ENCODE peak calls at places on chromosome 13, in four cellular contexts. B is HepG2, W is HEK293T, U is K562. Z is an unnamed sample.

GRCh38 chr13:47166341-47166740 is 269.5 kb upstream of the HTR2A start:
- DNase-seq in B (no peak), U (no peak), W (no peak), Z (no peak)

GRCh38 chr13:109666656-109667448 is 119.5 kb downstream of the IRS2 start:
- DNase-seq in U (no peak), W (no peak), B (no peak), Z (no peak)

GRCh38 chr13:94329754-94330551 is 149.5 kb downstream of the DCT start:
- DNase-seq in B (peak), U (no peak), W (no peak), Z (no peak)

GRCh38 chr13:35884211-35884610 is 247.0 kb downstream of the DCLK1 start:
- DNase-seq in W (no peak), U (no peak), B (no peak), Z (no peak)

GRCh38 chr13:111365149-111366005 is 44.9 kb downstream of the TEX29 start:
- DNase-seq in B (no peak), W (no peak), U (no peak), Z (no peak)

GRCh38 chr13:83753912-83754624 is 128.2 kb downstream of the SLITRK1 start:
- DNase-seq in W (no peak), U (no peak), B (no peak), Z (no peak)

GRCh38 chr13:113050856-113051431 is 54.6 kb upstream of the F7 start:
- DNase-seq in W (no peak), B (no peak), U (no peak), Z (no peak)

GRCh38 chr13:34107814-34108213 is 289.9 kb downstream of the RFC3 start:
- DNase-seq in W (no peak), U (no peak), B (no peak), Z (no peak)

GRCh38 chr13:21164631-21165030 is 11.7 kb downstream of the SKA3 start:
- DNase-seq in W (no peak), U (no peak), B (no peak), Z (no peak)

GRCh38 chr13:110913322-110913721 is 1.5 kb downstream of the ANKRD10 start:
- DNase-seq in W (no peak), B (peak), U (no peak), Z (no peak)

GRCh38 chr13:22049384-22049783 is 378.5 kb downstream of the FGF9 start:
- DNase-seq in B (no peak), W (no peak), U (no peak), Z (no peak)

DNA sequence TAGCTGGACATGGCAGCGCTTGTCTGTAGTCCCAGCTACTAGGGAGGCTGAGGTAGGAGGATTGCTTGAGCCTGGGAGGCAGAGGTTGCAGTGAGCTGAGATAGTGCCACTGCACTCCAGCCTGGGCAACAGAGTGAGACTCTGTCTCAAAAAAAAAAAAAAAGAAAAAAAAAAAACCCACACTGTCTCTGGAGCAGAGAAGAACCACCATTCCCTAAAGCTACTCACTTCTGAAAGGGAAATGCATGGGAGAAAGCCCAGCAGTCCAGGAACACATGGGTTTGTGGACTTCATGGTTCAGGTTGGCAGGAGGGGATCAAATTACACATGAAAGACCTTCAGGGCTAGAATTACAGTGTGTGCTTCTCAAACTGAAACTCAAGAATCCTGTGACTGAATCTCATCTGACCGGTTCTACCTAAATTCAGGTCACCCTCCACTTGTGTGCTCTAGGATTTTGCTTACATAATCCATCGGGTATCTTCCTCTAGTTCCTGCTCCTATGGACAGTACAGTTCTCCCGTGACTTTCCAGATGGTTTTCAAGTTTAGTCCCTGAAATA is 30.2 kb upstream of the CPB2 start:
- DNase-seq in U (no peak), W (peak), B (peak), Z (no peak)
- TF ChIP-seq FOXK2 in U (no peak), W (no peak), B (no peak), Z (no peak)

GRCh38 chr13:114111577-114111976 is 20.8 kb downstream of the RASA3 start:
- DNase-seq in U (no peak), W (no peak), B (no peak), Z (no peak)
- TF ChIP-seq FOXK2 in U (no peak), W (no peak), B (no peak), Z (no peak)

GRCh38 chr13:79779761-79780160 is 298.8 kb downstream of the NDFIP2 start:
- DNase-seq in W (no peak), U (no peak), B (peak), Z (no peak)

GRCh38 chr13:79776538-79776937 is 295.6 kb downstream of the NDFIP2 start:
- DNase-seq in W (no peak), U (no peak), B (no peak), Z (no peak)

GRCh38 chr13:79777504-79777903 is 296.5 kb downstream of the NDFIP2 start:
- DNase-seq in U (no peak), W (no peak), B (no peak), Z (no peak)

GRCh38 chr13:79780240-79780639 is 299.3 kb downstream of the NDFIP2 start:
- DNase-seq in W (no peak), U (no peak), B (no peak), Z (peak)

DNA sequence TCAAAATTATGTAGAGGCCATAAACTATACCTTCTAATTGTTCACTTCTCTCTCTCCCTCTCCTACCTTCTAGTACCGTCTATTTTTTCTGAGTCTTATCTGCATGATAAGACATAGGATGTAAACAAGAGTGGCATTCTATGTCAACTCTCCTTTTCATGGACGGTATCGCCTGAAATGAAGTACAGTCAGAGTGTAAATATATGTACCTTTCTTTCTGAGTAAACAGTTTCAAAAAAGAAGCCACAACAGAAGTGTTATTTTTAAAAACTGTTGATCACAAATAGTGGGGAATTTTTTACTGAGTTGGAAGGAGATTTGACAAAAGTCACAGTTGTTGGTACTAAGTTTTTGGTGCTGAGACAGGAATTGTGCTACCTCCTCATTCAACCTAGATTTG is 298.1 kb downstream of the NDFIP2 start:
- DNase-seq in W (no peak), B (no peak), U (no peak), Z (no peak)
- TF ChIP-seq FOXK2 in W (no peak), B (no peak), U (no peak), Z (no peak)

GRCh38 chr13:80924596-80924995 is 583.7 kb upstream of the SPRY2 start:
- DNase-seq in B (no peak), U (no peak), W (no peak), Z (no peak)
- TF ChIP-seq FOXK2 in B (no peak), U (no peak), W (no peak), Z (no peak)

GRCh38 chr13:96993660-96994029 is 631 bp downstream of the OXGR1 start:
- DNase-seq in U (no peak), B (no peak), W (no peak), Z (no peak)
- TF ChIP-seq FOXK2 in U (no peak), B (no peak), W (no peak), Z (no peak)

Z was measured in GM12878.